ENCODE peak calls at places on chromosomes 2 and 18, in seven cellular contexts. D is IMR-90, W is neuronal stem cell, M is H9, C is mesendoderm, A is mesenchymal stem cell, E is trophoblast cell. H is an unnamed sample.

GRCh38 chr2:174901075-174901474 is 104.1 kb downstream of the CHN1 start:
- DNase-seq in C (peak), D (peak), A (no peak), M (no peak), W (no peak), E (peak), H (no peak)

GRCh38 chr2:150076281-150076680 is 411.2 kb downstream of the RND3 start:
- DNase-seq in A (peak), C (no peak), M (no peak), E (no peak), D (peak), W (no peak), H (no peak)

GRCh38 chr2:72605836-72606442 is 219.9 kb downstream of the EXOC6B start:
- DNase-seq in E (peak), C (peak), M (no peak), D (peak), W (no peak), A (peak), H (no peak)

GRCh38 chr2:130252880-130253645 is 54.8 kb upstream of the TUBA3E start:
- DNase-seq in W (no peak), A (no peak), M (no peak), C (no peak), D (no peak), E (no peak), H (no peak)

GRCh38 chr18:54641734-54642133 is 50.7 kb downstream of the DYNAP start:
- DNase-seq in W (no peak), A (no peak), E (no peak), C (no peak), M (no peak), D (no peak), H (no peak)

GRCh38 chr2:241859436-241860183 is 916 bp upstream of the PDCD1 start:
- DNase-seq in W (no peak), C (no peak), E (peak), A (no peak), D (peak), M (no peak), H (no peak)

GRCh38 chr2:43837831-43838559 is 644 bp downstream of the ABCG5 start:
- DNase-seq in W (no peak), D (no peak), E (no peak), A (no peak), M (no peak), C (no peak), H (no peak)

GRCh38 chr2:69773201-69773600 is 31.3 kb downstream of the ANXA4 start:
- DNase-seq in C (no peak), A (peak), E (peak), W (no peak), D (peak), M (no peak), H (no peak)

GRCh38 chr18:13137041-13137938 is 81.3 kb upstream of the LDLRAD4 start:
- DNase-seq in D (no peak), M (no peak), A (no peak), C (no peak), W (no peak), E (peak), H (no peak)

GRCh38 chr2:124272442-124272841 is 247.4 kb downstream of the CNTNAP5 start:
- DNase-seq in C (no peak), D (no peak), A (no peak), M (no peak), E (no peak), W (no peak), H (no peak)

GRCh38 chr2:170518911-170519310 is 196.2 kb upstream of the SP5 start:
- DNase-seq in E (no peak), D (no peak), W (no peak), A (no peak), C (no peak), M (no peak), H (no peak)

GRCh38 chr2:165601065-165601830 is 131.8 kb downstream of the CSRNP3 start:
- DNase-seq in A (peak), E (no peak), M (no peak), C (no peak), W (no peak), D (no peak), H (no peak)

GRCh38 chr18:67742525-67742924 is 226.0 kb upstream of the DSEL start:
- DNase-seq in D (no peak), C (no peak), W (no peak), M (peak), E (no peak), A (no peak), H (no peak)

GRCh38 chr2:179467927-179468326 is 203.3 kb upstream of the SESTD1 start:
- DNase-seq in M (no peak), A (no peak), D (no peak), C (no peak), E (no peak), W (no peak), H (no peak)

GRCh38 chr2:224987733-224988132 is 54.5 kb downstream of the DOCK10 start:
- DNase-seq in C (peak), W (no peak), E (no peak), D (peak), A (no peak), M (no peak), H (no peak)

GRCh38 chr2:163658556-163658955 is 77.3 kb downstream of the FIGN start:
- DNase-seq in C (peak), W (no peak), D (no peak), A (no peak), M (peak), E (no peak), H (no peak)

GRCh38 chr2:20579866-20580265 is 71.0 kb downstream of the HS1BP3 start:
- DNase-seq in C (no peak), E (no peak), A (no peak), D (no peak), M (no peak), W (no peak), H (no peak)

GRCh38 chr2:178413472-178414265 is 37.3 kb downstream of the PRKRA start:
- DNase-seq in W (peak), A (peak), C (peak), E (peak), M (peak), D (peak), H (peak)

GRCh38 chr2:214902273-214902672 is 92.8 kb upstream of the BARD1 start:
- DNase-seq in A (no peak), W (peak), M (no peak), E (no peak), C (no peak), D (no peak), H (no peak)

GRCh38 chr18:56890632-56891031 is 239.5 kb downstream of the WDR7 start:
- DNase-seq in W (no peak), A (peak), C (peak), E (peak), D (peak), M (no peak), H (no peak)

GRCh38 chr2:10447300-10448207 is 573 bp downstream of the ODC1 start:
- DNase-seq in W (no peak), A (peak), C (peak), D (peak), M (peak), E (no peak), H (peak)

GRCh38 chr2:157414050-157414449 is 29.8 kb downstream of the CYTIP start:
- DNase-seq in A (no peak), C (no peak), W (no peak), D (no peak), E (no peak), M (no peak), H (no peak)

GRCh38 chr2:173552540-173552939 is 197.9 kb downstream of the CDCA7 start:
- DNase-seq in A (no peak), M (no peak), E (no peak), C (no peak), W (no peak), D (no peak), H (no peak)
- H3K23ac ChIP-seq in A (no peak), M (no peak), E (no peak), C (no peak), W (no peak), D (no peak), H (no peak)

DNA sequence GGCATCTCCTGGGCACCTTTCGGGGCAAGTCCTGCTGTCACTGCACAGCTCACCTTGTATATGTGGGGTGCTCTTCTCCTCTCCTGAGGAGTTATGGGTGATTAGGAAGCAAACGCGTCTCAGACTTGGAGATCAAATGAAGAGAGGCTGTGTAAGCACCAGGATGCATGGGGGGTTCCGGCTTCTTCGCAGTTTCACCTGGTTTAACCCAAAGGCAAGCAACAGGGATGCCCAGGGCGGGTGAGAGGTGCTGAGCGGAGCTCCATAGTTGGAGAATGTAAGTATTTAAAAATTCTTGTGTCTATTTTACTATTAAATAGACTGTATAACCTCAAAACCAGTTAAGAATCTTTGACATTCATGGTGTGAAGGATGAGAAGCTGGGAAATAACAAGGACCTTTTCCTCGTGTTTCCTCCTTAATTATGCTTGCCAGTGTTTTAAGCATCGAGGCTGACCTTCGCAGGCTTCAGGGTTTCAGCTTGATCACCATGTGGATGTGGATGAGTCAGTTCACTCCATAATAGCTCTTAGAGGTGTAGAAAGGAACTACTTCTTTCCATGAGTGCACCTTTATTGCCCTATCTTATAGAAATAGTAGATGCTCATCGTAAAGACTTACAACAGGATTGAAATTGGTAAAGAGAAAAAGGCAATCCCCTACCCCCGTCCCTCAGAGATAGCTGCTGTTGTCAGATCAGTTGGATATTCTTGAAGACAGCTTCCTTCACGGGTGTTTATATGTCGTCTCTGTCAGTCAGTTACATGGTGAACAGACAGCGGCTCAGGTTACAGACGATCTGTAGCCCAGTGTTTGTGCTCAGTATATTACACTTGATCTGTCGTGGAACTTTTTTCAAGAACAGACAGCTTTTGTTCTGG is 201.1 kb downstream of the AGAP1 start:
- DNase-seq in E (no peak), D (peak), W (no peak), M (no peak), A (no peak), C (no peak), H (no peak)
- H3K23ac ChIP-seq in E (no peak), D (no peak), W (no peak), M (no peak), A (no peak), C (no peak), H (no peak)

GRCh38 chr2:75268112-75268511 is 68.8 kb upstream of the TACR1 start:
- DNase-seq in A (no peak), D (no peak), C (no peak), E (no peak), W (no peak), M (no peak), H (no peak)
- H3K23ac ChIP-seq in A (no peak), D (no peak), C (no peak), E (no peak), W (no peak), M (no peak), H (no peak)

GRCh38 chr2:17441055-17441771 is 77.0 kb downstream of the RAD51AP2 start:
- DNase-seq in E (no peak), C (peak), A (no peak), W (no peak), D (no peak), M (peak), H (no peak)
- H3K23ac ChIP-seq in E (no peak), C (no peak), A (no peak), W (no peak), D (no peak), M (no peak), H (no peak)

DNA sequence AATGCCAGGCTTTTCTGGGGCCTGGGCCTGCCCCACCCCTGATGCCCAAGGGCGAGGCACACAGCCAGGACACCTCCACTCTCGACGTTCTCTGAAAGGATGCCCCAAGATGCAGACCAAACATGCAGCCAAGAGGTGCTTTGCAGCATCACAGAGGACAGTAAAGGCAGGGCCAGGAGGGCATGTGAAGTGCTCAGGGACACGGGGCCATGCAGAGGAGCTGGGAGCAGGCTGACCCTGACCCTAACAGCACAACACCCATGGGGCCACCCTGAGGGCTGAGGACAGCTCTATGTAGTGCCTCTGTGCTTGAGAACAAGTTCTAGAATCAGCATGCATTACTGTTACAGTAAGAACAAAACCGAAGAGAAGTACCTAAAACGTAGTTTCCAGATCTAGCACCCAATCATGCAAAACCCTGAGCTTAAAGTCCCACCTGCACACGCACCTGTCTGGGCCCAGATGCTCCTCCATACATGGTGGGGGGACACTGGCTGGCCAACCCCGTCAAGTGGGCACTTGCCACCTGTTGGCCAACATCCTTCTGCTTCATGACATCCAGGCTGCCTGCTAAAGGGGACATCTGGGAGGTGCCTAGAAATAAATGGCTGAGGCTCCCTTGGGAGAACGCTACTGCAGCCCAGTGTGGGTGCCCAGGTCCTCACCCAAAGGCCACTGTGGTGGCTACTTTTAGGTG is 15.4 kb downstream of the HS6ST1 start:
- DNase-seq in W (no peak), E (no peak), C (no peak), D (no peak), M (no peak), A (no peak), H (no peak)
- H3K23ac ChIP-seq in W (peak), E (no peak), C (no peak), D (peak), M (no peak), A (peak), H (no peak)